ENCODE peak calls at places on chromosomes 16 and 17, in four cellular contexts. W is fibroblast of lung, G is body of pancreas, V is AG04450. D is an unnamed sample.

GRCh38 chr17:17425591-17425990 is 51.2 kb upstream of the MED9 start:
- DNase-seq in W (no peak), G (no peak), V (no peak), D (no peak)

GRCh38 chr17:6506679-6507231 is 49.6 kb downstream of the PITPNM3 start:
- DNase-seq in W (peak; percentile 15), G (no peak), V (no peak), D (peak; percentile 69)

GRCh38 chr17:38465420-38466345 is 37.4 kb downstream of the ARHGAP23 start:
- DNase-seq in W (no peak), G (no peak), V (no peak), D (peak; percentile 92)

GRCh38 chr17:32285770-32286517 is 20.3 kb downstream of the RHBDL3 start:
- DNase-seq in W (no peak), G (no peak), V (no peak), D (no peak)

GRCh38 chr17:75828051-75828400 is 16.2 kb downstream of the UNC13D start:
- DNase-seq in W (no peak), G (no peak), V (no peak), D (no peak)

GRCh38 chr16:10622036-10622921 is 41.9 kb upstream of the EMP2 start:
- DNase-seq in W (no peak), G (no peak), V (no peak), D (no peak)

GRCh38 chr17:31431098-31431794 is 39.8 kb downstream of the RAB11FIP4 start:
- DNase-seq in W (no peak), G (no peak), V (no peak), D (no peak)

GRCh38 chr17:81967533-81968395 is 6.8 kb upstream of the NOTUM start:
- DNase-seq in W (peak; percentile 83), G (peak; percentile 72), V (no peak), D (peak; percentile 88)

GRCh38 chr16:35516551-35516950 is 2057.1 kb downstream of the TP53TG3F start:
- DNase-seq in W (no peak), G (no peak), V (no peak), D (no peak)

GRCh38 chr16:26598061-26598460 is 468.7 kb upstream of the C16orf82 start:
- DNase-seq in W (no peak), G (no peak), V (no peak), D (no peak)

GRCh38 chr17:17545031-17545820 is 46.3 kb downstream of the PEMT start:
- DNase-seq in W (peak; percentile 43), G (no peak), V (no peak), D (no peak)

GRCh38 chr17:17043668-17044226 is 1.5 kb downstream of the MPRIP start:
- DNase-seq in W (no peak), G (no peak), V (no peak), D (peak; percentile 80)

GRCh38 chr17:47663997-47664941 is 14.6 kb downstream of the KPNB1 start:
- DNase-seq in W (peak; percentile 66), G (peak; percentile 63), V (no peak), D (no peak)

GRCh38 chr16:47721016-47721673 is 260.0 kb downstream of the PHKB start:
- DNase-seq in W (no peak), G (no peak), V (no peak), D (no peak)

GRCh38 chr16:20762404-20763123 is 1.2 kb upstream of the ACSM3 start:
- DNase-seq in W (no peak), G (no peak), V (no peak), D (no peak)

GRCh38 chr16:50114357-50115129 is 38.6 kb upstream of the TENT4B start:
- DNase-seq in W (no peak), G (no peak), V (no peak), D (no peak)

GRCh38 chr17:76716146-76716833 is 5.5 kb upstream of the MXRA7 start:
- DNase-seq in W (peak; percentile 98), G (no peak), V (peak; percentile 90), D (no peak)

GRCh38 chr17:47692137-47692894 is 1.6 kb upstream of the TBKBP1 start:
- DNase-seq in W (no peak), G (no peak), V (no peak), D (peak; percentile 23)

GRCh38 chr16:8426569-8426968 is 163.7 kb downstream of the TMEM114 start:
- DNase-seq in W (no peak), G (no peak), V (no peak), D (no peak)

GRCh38 chr16:22217890-22218730 is 12.0 kb downstream of the EEF2K start:
- DNase-seq in W (no peak), G (no peak), V (no peak), D (peak; percentile 85)

GRCh38 chr16:55184619-55185018 is 139.4 kb upstream of the IRX6 start:
- DNase-seq in W (no peak), G (no peak), V (no peak), D (no peak)

GRCh38 chr16:10556240-10556639 is 24.2 kb downstream of the EMP2 start:
- DNase-seq in W (no peak), G (no peak), V (no peak), D (no peak)

GRCh38 chr17:47225911-47226688 is 17.0 kb downstream of the MYL4 start:
- DNase-seq in W (peak; percentile 55), G (no peak), V (no peak), D (no peak)

GRCh38 chr17:27289856-27290255 is 4.1 kb upstream of the WSB1 start:
- DNase-seq in W (no peak), G (no peak), V (no peak), D (no peak)

GRCh38 chr16:64202571-64202970 is 919.3 kb downstream of the CDH11 start:
- DNase-seq in W (no peak), G (no peak), V (no peak), D (no peak)

GRCh38 chr17:29138991-29139682 is 41.1 kb downstream of the MYO18A start:
- DNase-seq in W (no peak), G (no peak), V (no peak), D (no peak)

GRCh38 chr16:30787613-30788378 is 791 bp upstream of the ZNF629 start:
- DNase-seq in W (no peak), G (no peak), V (no peak), D (no peak)

GRCh38 chr17:78374631-78375274 is 3.7 kb upstream of the PGS1 start:
- DNase-seq in W (peak; percentile 73), G (no peak), V (no peak), D (peak; percentile 42)
- H3K27ac ChIP-seq in W (peak overlapping the region; percentile 99), G (peak overlapping the region; percentile 37), V (peak overlapping the region; percentile 100), D (no peak overlapping the region)

DNA sequence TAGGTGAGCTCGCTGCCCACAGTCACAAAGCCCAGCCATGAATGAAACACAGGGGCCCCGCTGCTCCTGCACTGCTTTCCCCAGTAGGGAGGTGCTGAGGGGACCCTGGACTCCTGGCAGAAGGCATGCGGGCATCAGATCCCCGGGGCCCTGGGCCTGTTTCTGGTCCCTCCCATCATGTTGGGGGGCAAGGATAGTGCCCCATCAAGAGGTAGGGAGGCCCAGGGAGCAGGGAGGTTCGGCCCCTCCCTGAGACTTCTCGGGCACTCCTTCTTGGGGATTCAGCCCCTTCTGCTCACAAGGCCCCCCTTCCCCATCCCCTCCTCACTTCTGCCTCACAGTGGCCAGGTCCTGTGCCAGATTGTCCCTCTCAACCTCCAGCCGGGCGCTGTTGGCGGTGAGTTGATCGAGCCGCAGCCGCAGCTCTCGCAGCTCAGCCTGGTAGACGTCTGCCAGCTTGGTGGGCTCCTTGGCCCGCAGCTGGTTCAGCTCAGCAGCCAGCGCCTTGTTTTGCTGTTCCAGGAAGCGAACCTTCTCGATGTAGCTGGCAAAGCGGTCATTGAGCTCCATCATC is 515 bp downstream of the GFAP start:
- DNase-seq in W (no peak), G (no peak), V (no peak), D (peak; percentile 33)
- H3K27me3 ChIP-seq in W (peaks cover 7% of the 10 kb centered on the region), G (no peaks in the 10 kb centered on the region), V (peaks cover 12% of the 10 kb centered on the region), D (no peaks in the 10 kb centered on the region)

DNA sequence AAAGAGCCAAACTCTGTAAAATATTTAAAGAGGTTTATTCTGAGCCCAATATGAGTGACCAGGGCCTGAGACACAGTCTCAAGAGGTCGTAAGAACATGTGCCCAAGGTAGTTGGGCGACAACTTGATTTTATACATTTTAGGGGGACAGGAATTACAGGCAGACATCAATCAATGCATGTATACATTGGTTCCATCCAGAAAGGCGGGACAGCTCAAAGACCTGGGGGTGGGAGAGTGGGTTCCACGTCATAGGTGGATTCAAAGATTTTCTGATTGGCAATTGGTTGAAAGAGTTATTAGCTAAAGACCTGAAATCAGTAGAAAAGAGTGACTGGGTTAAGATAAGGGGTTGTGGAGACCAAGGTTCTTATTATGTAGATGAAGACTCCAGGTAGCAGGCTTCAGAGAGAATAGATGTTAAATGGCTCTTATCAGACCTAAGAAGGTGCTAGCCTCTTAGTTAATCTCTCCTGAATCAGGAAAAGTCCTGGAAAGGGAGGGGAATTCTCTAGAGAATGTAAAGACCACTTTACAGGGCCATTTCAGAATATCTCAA is 32.4 kb downstream of the HSBP1 start:
- DNase-seq in W (no peak), G (no peak), V (no peak), D (no peak)
- H3K27ac ChIP-seq in W (no peak overlapping the region), G (no peak overlapping the region), V (no peak overlapping the region), D (no peak overlapping the region)

DNA sequence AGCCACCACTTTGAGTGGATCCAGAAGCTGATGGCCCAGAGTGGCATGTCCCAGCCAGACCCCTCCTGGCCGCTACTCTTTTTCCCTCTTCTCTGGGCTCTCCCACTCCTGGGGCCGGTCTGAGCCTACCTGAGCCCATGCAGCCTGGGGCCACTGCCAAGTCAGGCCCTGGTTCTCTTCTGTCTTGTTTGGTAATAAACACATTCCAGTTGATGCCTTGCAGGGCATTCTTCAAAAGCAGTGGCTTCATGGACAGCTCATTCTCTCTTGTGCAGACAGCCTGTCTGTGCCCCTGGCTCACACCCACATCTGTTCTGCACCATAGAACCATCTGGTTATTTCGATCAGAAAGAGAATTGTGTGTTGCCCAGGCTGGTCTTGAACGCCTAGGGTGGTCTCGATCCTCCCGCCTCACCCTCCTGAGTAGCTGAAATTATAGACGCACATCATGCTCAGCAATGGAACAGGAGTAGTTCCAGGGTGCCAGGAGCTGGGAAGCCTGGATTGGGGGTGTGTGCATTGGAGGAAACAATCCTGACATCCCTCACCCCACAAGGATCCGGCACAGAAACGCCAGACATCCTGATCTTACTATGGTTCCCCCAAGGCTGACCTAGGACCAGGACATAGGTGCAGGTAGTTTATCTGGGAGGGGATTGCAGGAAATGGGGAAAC is 4.6 kb downstream of the PRSS21 start:
- DNase-seq in W (no peak), G (no peak), V (no peak), D (peak; percentile 31)
- H3K27me3 ChIP-seq in W (peaks cover 20% of the 10 kb centered on the region), G (no peaks in the 10 kb centered on the region), V (peaks cover 36% of the 10 kb centered on the region), D (no peaks in the 10 kb centered on the region)

DNA sequence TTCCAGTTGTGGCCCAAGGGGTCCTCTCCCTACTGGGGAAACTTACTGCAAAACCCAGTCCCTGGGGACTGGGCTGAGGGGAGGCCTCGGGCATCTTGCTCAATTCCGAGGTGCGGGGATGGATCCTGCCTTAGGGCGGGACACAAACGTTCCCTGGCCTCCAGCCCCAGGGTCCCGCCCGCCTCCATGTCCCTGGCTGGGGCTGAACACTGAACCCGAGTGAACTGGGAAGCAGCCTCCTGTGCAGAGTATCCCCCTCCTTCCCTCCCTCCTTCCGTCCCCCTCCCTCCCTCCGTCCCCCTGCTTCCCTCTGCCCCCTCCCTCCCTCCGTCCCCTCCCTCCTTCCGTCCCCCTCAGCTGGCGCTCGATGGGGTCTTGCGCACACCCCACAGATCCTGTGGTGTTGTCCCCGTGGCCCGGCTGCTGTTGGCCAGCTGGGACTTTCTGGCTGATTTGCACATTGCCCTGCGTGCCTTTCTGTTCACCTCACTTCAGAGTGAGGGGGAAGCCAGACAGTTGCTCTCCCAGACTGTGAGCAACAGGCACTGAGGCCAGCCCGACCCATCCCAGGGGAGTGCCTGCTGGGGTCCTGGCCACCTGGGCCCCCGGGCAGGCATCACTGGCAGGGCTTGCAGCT is 5.5 kb downstream of the TRAF7 start:
- DNase-seq in W (peak; percentile 67), G (no peak), V (no peak), D (no peak)
- H3K27ac ChIP-seq in W (peak overlapping the region; percentile 85), G (peak overlapping the region; percentile 46), V (peak overlapping the region; percentile 70), D (no peak overlapping the region)

GRCh38 chr16:19170043-19170655 is 2.1 kb downstream of the SYT17 start:
- DNase-seq in W (no peak), G (no peak), V (no peak), D (no peak)
- H3K27me3 ChIP-seq in W (peaks cover 28% of the 10 kb centered on the region), G (no peaks in the 10 kb centered on the region), V (peaks cover 36% of the 10 kb centered on the region), D (no peaks in the 10 kb centered on the region)